ENCODE peak calls at places on chromosomes 11 and 22, in four cellular contexts. K, N, I and F are unnamed samples. For H3K36me3, the result is how much of the 10 kb centered on the place peaks cover.

GRCh38 chr22:37254867-37255233 is 10.8 kb upstream of the RAC2 start:
- DNase-seq in K (no peak), N (peak), I (no peak), F (peak)

GRCh38 chr11:20088368-20089260 is 71.7 kb downstream of the DBX1 start:
- DNase-seq in I (no peak), K (no peak), N (peak), F (no peak)

GRCh38 chr11:69138265-69138664 is 17.5 kb upstream of the SMIM38 start:
- DNase-seq in I (no peak), N (peak), K (peak), F (peak)

GRCh38 chr11:76604652-76605241 is 65.8 kb downstream of the LRRC32 start:
- DNase-seq in I (peak), K (no peak), N (peak), F (no peak)

GRCh38 chr11:1554981-1555712 is 16.9 kb downstream of the DUSP8 start:
- DNase-seq in I (no peak), K (no peak), N (no peak), F (no peak)

GRCh38 chr11:724063-724732 is 18.2 kb downstream of the EPS8L2 start:
- DNase-seq in I (no peak), N (no peak), K (no peak), F (no peak)

GRCh38 chr11:89491141-89491690 is at the start of gene NOX4:
- DNase-seq in I (peak), K (no peak), N (peak), F (peak)

GRCh38 chr22:40803292-40803691 is 15.9 kb downstream of the SLC25A17 start:
- DNase-seq in K (no peak), I (no peak), N (no peak), F (no peak)

GRCh38 chr11:119056397-119056999 is 507 bp downstream of the HYOU1 start:
- DNase-seq in K (no peak), I (no peak), N (peak), F (no peak)

GRCh38 chr22:19066531-19067271 is 55.5 kb downstream of the DGCR2 start:
- DNase-seq in I (peak), N (peak), K (no peak), F (no peak)

GRCh38 chr11:71139516-71140205 is 112.7 kb downstream of the SHANK2 start:
- DNase-seq in K (no peak), N (peak), I (no peak), F (no peak)

GRCh38 chr22:19178065-19178658 is 374 bp downstream of the SLC25A1 start:
- DNase-seq in N (no peak), I (no peak), K (peak), F (peak)

GRCh38 chr11:7072401-7073028 is 16.3 kb upstream of the RBMXL2 start:
- DNase-seq in K (peak), I (no peak), N (no peak), F (no peak)

GRCh38 chr11:21794306-21794705 is 398.6 kb upstream of the ANO5 start:
- DNase-seq in I (no peak), K (no peak), N (no peak), F (no peak)

GRCh38 chr22:30606455-30607299 is at the start of gene TCN2:
- DNase-seq in K (peak), I (peak), N (peak), F (peak)

GRCh38 chr11:57698843-57699365 is 13.1 kb downstream of the MED19 start:
- DNase-seq in K (no peak), N (no peak), I (no peak), F (no peak)
- H3K36me3 ChIP-seq in K (under half), N (half or more), I (half or more), F (half or more)

DNA sequence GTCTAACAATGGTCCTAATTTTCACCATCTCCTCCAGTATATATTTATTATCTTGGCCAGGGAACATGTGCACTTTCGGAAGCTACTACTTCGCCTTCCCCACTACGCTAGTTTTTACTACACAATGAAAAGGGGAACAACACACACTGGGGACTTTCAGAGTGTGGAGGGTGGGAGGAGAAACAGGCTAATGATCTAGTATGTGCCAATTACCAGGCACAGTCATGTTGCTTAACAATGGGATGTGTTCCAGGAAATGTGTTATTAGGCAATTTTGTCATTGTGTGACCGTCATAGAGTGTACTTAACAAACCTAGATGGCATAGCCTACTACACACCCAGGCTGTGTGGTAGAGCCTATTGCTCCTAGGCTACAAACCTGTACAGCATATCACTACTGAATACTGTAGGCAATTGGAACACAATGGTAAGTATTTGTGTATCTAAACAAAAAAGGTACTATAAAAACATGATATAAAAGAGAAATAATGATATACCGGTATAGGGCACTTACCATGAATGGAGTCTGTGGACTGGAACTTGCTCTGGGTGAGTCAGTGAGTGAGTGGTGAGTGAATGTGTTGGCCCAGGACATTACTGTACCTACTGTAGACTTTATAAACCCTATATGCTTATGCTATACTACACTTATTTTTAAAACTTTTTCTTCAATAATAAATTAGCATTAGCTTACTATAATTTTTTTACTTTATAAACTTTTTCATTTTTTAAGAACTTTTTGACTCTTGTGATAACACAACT is 20.1 kb upstream of the CUL5 start:
- DNase-seq in N (no peak), I (no peak), K (no peak), F (no peak)
- H3K4me3 ChIP-seq in N (no peak), I (no peak), K (no peak), F (no peak)

GRCh38 chr11:33135768-33136443 is 25.4 kb downstream of the CSTF3 start:
- DNase-seq in I (no peak), K (no peak), N (peak), F (no peak)

GRCh38 chr11:33132510-33132909 is 28.8 kb downstream of the CSTF3 start:
- DNase-seq in K (no peak), I (no peak), N (no peak), F (no peak)

GRCh38 chr11:33133761-33134160 is 27.5 kb downstream of the CSTF3 start:
- DNase-seq in I (no peak), N (no peak), K (no peak), F (no peak)

DNA sequence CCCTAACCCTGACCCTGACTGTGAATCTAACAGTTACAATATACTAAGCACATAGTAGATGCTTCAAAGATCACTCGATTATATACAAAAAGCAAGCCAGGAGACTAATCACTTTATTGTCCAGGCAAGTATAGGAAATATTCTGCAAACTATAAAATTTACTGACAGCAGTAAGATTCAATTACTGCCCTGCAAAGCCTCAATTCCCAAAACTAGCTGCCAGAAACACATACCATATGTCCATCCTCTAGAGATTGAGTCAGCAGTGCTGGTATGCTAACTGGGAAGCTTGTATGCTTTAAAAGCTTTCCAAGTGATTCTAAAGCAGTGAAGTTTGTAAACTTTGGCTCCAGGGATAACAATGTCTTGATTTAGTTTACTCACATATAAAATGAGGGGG is 26.1 kb downstream of the CSTF3 start:
- DNase-seq in I (no peak), K (no peak), N (peak), F (no peak)
- H3K36me3 ChIP-seq in I (under half), K (under half), N (under half), F (under half)

GRCh38 chr11:64120951-64121569 is 44.9 kb downstream of the MACROD1 start:
- DNase-seq in N (peak), I (no peak), K (no peak), F (no peak)
- H3K4me3 ChIP-seq in N (no peak), I (no peak), K (no peak), F (no peak)

DNA sequence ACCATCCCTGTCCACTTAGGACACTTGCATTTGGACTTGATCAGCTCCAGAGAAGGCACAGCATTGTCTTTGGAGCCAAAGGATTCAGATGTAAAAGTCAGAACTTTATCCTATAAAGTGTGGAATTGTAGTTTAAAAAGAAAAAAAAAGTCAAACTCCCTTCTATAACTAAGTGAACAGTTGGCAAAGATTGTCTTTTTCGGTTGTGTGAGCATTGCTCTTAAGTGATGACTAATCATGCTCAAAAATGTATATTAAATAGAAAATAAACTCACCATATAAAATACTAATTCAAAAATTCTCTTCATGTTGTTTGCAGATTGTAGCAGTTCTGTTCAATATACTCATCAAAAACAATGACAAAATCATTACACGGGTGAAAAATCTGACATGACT is 93.8 kb downstream of the ETS1 start:
- DNase-seq in K (no peak), I (no peak), N (no peak), F (no peak)
- H3K36me3 ChIP-seq in K (under half), I (under half), N (under half), F (under half)

GRCh38 chr11:61516675-61517516 is 8.3 kb downstream of the LRRC10B start:
- DNase-seq in N (peak), K (no peak), I (peak), F (no peak)
- H3K4me3 ChIP-seq in N (no peak), K (no peak), I (no peak), F (no peak)

DNA sequence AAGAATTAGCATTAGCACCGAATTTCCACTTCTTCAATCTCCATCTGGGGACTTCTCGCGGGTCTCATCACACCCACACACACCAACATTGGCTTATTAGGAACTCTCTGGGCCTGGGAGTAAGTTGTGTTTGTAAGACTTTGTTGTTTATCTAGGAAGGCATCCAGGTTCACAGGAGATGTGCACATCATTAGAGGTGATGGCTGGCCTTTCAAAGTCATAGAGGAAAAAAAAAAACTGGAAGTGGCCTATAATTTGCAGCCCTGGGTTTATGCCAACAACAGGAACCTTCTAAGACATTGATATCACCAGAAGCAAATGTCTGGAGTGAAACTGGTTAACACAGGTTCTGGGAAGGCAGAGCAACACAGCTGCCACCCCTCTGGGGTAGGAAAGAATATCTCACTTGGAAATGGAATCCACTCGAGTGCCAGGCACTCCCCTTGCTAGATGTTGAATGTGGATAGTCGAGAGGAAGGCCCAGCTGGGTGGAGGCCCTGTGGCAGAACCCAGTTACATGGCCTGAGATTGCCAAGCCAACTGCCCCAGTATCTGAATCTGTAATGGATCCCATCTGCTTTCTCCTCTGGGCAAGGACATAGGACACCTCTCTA is 84.4 kb downstream of the TRAF6 start:
- DNase-seq in K (no peak), N (no peak), I (no peak), F (no peak)
- H3K36me3 ChIP-seq in K (under half), N (under half), I (under half), F (half or more)

DNA sequence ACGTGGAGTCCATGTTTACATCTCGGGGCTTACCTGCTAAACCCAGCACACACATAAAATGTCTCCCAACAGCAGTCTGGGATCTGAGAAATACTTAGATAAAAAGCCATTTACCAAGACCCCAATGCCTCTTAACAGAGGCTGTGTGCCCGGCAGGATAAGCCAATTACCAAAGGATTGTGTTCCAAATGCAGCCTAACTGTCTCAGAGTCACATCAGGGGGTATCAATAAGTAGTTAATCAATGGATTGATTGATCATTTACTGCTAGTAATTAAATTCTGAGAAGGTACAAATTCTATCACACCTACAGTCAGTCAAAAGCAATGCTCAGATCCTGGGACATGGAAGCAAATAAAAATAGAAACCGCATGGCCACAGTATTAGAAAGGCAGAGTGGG is 125.6 kb downstream of the DSCAML1 start:
- DNase-seq in N (no peak), I (no peak), K (no peak), F (no peak)
- H3K4me3 ChIP-seq in N (no peak), I (no peak), K (no peak), F (no peak)

DNA sequence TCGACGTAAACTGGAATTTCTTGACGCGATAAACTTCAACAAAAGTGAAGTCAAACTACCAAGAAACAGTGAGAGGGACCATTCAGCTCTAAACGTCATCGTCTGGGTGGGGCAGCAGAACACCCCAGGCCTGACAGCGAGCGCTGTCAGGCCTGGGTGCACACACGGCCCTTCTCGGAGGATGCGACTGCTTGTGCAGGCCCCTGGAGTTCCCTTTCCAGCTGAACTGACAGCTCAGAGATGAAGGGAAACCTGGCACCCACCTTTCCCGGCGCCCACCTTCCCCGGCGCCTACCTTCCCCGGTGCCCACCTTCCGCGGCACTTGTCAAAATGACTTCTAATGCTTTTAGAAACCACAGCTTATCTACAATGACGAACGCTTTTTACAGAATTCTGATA is 47.9 kb downstream of the CERK start:
- DNase-seq in I (peak), N (no peak), K (no peak), F (no peak)
- H3K36me3 ChIP-seq in I (half or more), N (half or more), K (under half), F (half or more)